ENCODE peak calls at places on chromosomes 3 and 15, in six cellular contexts. N, Y, V, A, C and B are unnamed samples.

GRCh38 chr3:65177879-65178484 is 490.2 kb upstream of the ADAMTS9 start:
- DNase-seq in N (no peak), Y (no peak), V (no peak), A (no peak), C (no peak), B (no peak)

GRCh38 chr3:46626039-46626438 is 13.7 kb downstream of the FAM240A start:
- DNase-seq in N (no peak), Y (no peak), V (no peak), A (no peak), C (no peak), B (no peak)

GRCh38 chr15:40323953-40324937 is 753 bp downstream of the INAFM2 start:
- DNase-seq in N (no peak), Y (no peak), V (peak), A (peak), C (no peak), B (no peak)

GRCh38 chr15:23687143-23687470 is at the start of gene NDN:
- DNase-seq in N (peak), Y (peak), V (no peak), A (peak), C (peak), B (peak)

GRCh38 chr3:138270245-138270644 is 59.4 kb downstream of the NME9 start:
- DNase-seq in N (no peak), Y (no peak), V (no peak), A (no peak), C (no peak), B (no peak)

GRCh38 chr15:77457619-77458265 is 37.1 kb downstream of the HMG20A start:
- DNase-seq in N (no peak), Y (no peak), V (no peak), A (peak), C (no peak), B (no peak)

GRCh38 chr3:42290966-42291714 is 25.2 kb upstream of the CCK start:
- DNase-seq in N (no peak), Y (no peak), V (no peak), A (no peak), C (no peak), B (no peak)

GRCh38 chr3:187903697-187904096 is 158.4 kb upstream of the BCL6 start:
- DNase-seq in N (no peak), Y (no peak), V (no peak), A (no peak), C (no peak), B (no peak)

GRCh38 chr3:123295901-123296250 is 94.1 kb downstream of the SEC22A start:
- DNase-seq in N (no peak), Y (no peak), V (no peak), A (no peak), C (peak), B (no peak)

GRCh38 chr3:197256836-197257444 is 41.5 kb downstream of the DLG1 start:
- DNase-seq in N (peak), Y (no peak), V (no peak), A (peak), C (no peak), B (peak)

GRCh38 chr3:155354658-155355057 is 61.2 kb upstream of the STRIT1 start:
- DNase-seq in N (no peak), Y (no peak), V (no peak), A (no peak), C (no peak), B (no peak)

GRCh38 chr15:64763021-64763420 is 12.4 kb downstream of the RBPMS2 start:
- DNase-seq in N (no peak), Y (no peak), V (no peak), A (no peak), C (peak), B (no peak)

GRCh38 chr3:83230841-83231240 is 1469.4 kb upstream of the GBE1 start:
- DNase-seq in N (no peak), Y (no peak), V (no peak), A (no peak), C (no peak), B (no peak)

GRCh38 chr3:27607370-27607769 is 114.8 kb downstream of the EOMES start:
- DNase-seq in N (peak), Y (no peak), V (no peak), A (peak), C (no peak), B (no peak)

GRCh38 chr3:42023380-42023779 is 61.5 kb upstream of the ULK4 start:
- DNase-seq in N (no peak), Y (no peak), V (no peak), A (no peak), C (no peak), B (no peak)

GRCh38 chr3:100002599-100003350 is 111.5 kb downstream of the FILIP1L start:
- DNase-seq in N (no peak), Y (peak), V (no peak), A (peak), C (peak), B (no peak)

GRCh38 chr3:13142552-13143380 is 69.5 kb upstream of the IQSEC1 start:
- DNase-seq in N (no peak), Y (no peak), V (no peak), A (no peak), C (peak), B (no peak)